ENCODE peak calls at places on chromosomes 11 and 22, in four cellular contexts. M is A549, U is cardiac septum, P is WTC11. Z is an unnamed sample.

GRCh38 chr11:117686711-117687110 is 110.3 kb downstream of the DSCAML1 start:
- DNase-seq in M (no peak), U (no peak), P (no peak), Z (no peak)

GRCh38 chr11:88181776-88182175 is 6.5 kb upstream of the RAB38 start:
- DNase-seq in M (no peak), U (no peak), P (no peak), Z (no peak)

GRCh38 chr11:9527481-9528140 is 45.9 kb upstream of the WEE1 start:
- DNase-seq in M (peak; percentile 39), U (no peak), P (no peak), Z (peak; percentile 67)

GRCh38 chr11:109940816-109941215 is 152.4 kb upstream of the ZC3H12C start:
- DNase-seq in M (peak; percentile 89), U (no peak), P (no peak), Z (peak; percentile 97)

GRCh38 chr11:112885744-112886706 is 75.2 kb upstream of the NCAM1 start:
- DNase-seq in M (no peak), U (no peak), P (no peak), Z (no peak)

GRCh38 chr22:38795569-38795968 is 1.6 kb upstream of the DNAL4 start:
- DNase-seq in M (no peak), U (no peak), P (no peak), Z (no peak)

GRCh38 chr22:38257170-38257569 is 15.6 kb downstream of the TMEM184B start:
- DNase-seq in M (no peak), U (no peak), P (no peak), Z (peak; percentile 77)

GRCh38 chr11:35412285-35412684 is 7.1 kb downstream of the SLC1A2 start:
- DNase-seq in M (peak; percentile 25), U (no peak), P (no peak), Z (no peak)

GRCh38 chr11:118907749-118908106 is 18.0 kb downstream of the BCL9L start:
- DNase-seq in M (no peak), U (no peak), P (no peak), Z (no peak)

GRCh38 chr11:16153951-16154350 is 202.4 kb downstream of the SOX6 start:
- DNase-seq in M (no peak), U (no peak), P (no peak), Z (no peak)

GRCh38 chr22:38172016-38172431 is 9.6 kb downstream of the PLA2G6 start:
- DNase-seq in M (no peak), U (no peak), P (no peak), Z (no peak)

GRCh38 chr22:50238755-50239154 is 6.1 kb downstream of the TUBGCP6 start:
- DNase-seq in M (no peak), U (no peak), P (no peak), Z (no peak)

GRCh38 chr11:10818594-10818993 is 9.9 kb upstream of the EIF4G2 start:
- DNase-seq in M (peak; percentile 35), U (no peak), P (no peak), Z (peak; percentile 95)

GRCh38 chr11:35337136-35337918 is 82.0 kb downstream of the SLC1A2 start:
- DNase-seq in M (peak; percentile 90), U (no peak), P (no peak), Z (peak; percentile 100)

GRCh38 chr11:64021742-64022067 is 14.0 kb upstream of the FLRT1 start:
- DNase-seq in M (no peak), U (no peak), P (no peak), Z (no peak)

GRCh38 chr22:44584256-44584902 is 86.3 kb upstream of the RTL6 start:
- DNase-seq in M (no peak), U (peak; percentile 74), P (no peak), Z (no peak)

GRCh38 chr11:45252134-45252856 is 33.8 kb downstream of the SYT13 start:
- DNase-seq in M (peak; percentile 69), U (no peak), P (peak; percentile 91), Z (peak; percentile 8)